ENCODE peak calls at places on chromosome 15, in four cellular contexts. O, G, W and S are unnamed samples.

GRCh38 chr15:62126364-62126763 is 38.7 kb downstream of the C2CD4B start:
- DNase-seq in G (no peak), W (no peak), O (no peak), S (no peak)

GRCh38 chr15:66131200-66131599 is 122.3 kb downstream of the MEGF11 start:
- DNase-seq in G (no peak), O (no peak), W (peak), S (no peak)

GRCh38 chr15:71349336-71349735 is 234.1 kb downstream of the THSD4 start:
- DNase-seq in O (no peak), G (no peak), W (no peak), S (no peak)

GRCh38 chr15:95845862-95846515 is 484.5 kb upstream of the NR2F2 start:
- DNase-seq in G (no peak), O (no peak), W (peak), S (no peak)

GRCh38 chr15:29835301-29835700 is 13.0 kb upstream of the TJP1 start:
- DNase-seq in O (no peak), W (no peak), G (no peak), S (no peak)

GRCh38 chr15:82263350-82263749 is 732 bp downstream of the SAXO2 start:
- DNase-seq in O (no peak), W (peak), G (peak), S (no peak)

GRCh38 chr15:88225484-88225883 is 31.1 kb downstream of the NTRK3 start:
- DNase-seq in G (no peak), W (no peak), O (no peak), S (no peak)

GRCh38 chr15:98734472-98735284 is 86.3 kb downstream of the IGF1R start:
- DNase-seq in G (no peak), O (no peak), W (no peak), S (no peak)

GRCh38 chr15:31740203-31740602 is 290.1 kb upstream of the CHRNA7 start:
- DNase-seq in O (no peak), G (no peak), W (no peak), S (no peak)

GRCh38 chr15:31128919-31129768 is 27.6 kb upstream of the TRPM1 start:
- DNase-seq in W (peak), G (peak), O (peak), S (peak)

GRCh38 chr15:40691737-40692136 is 3.2 kb upstream of the RAD51 start:
- DNase-seq in G (no peak), W (no peak), O (no peak), S (no peak)

GRCh38 chr15:81856627-81857026 is 189.2 kb downstream of the MEX3B start:
- DNase-seq in W (no peak), O (no peak), G (no peak), S (no peak)

GRCh38 chr15:97126556-97127233 is 796.2 kb downstream of the NR2F2 start:
- DNase-seq in O (no peak), W (no peak), G (no peak), S (no peak)

GRCh38 chr15:48177875-48178611 is at the start of gene MYEF2:
- DNase-seq in O (peak), G (no peak), W (peak), S (peak)

GRCh38 chr15:74893627-74894026 is 3.8 kb downstream of the MPI start:
- DNase-seq in G (no peak), W (no peak), O (no peak), S (no peak)

GRCh38 chr15:29937956-29938355 is 115.7 kb upstream of the TJP1 start:
- DNase-seq in G (no peak), W (no peak), O (no peak), S (no peak)

GRCh38 chr15:63913786-63914185 is 80.0 kb upstream of the HERC1 start:
- DNase-seq in O (no peak), G (no peak), W (no peak), S (no peak)

GRCh38 chr15:70271422-70272088 is 173.8 kb upstream of the TLE3 start:
- DNase-seq in W (no peak), O (peak), G (peak), S (no peak)

GRCh38 chr15:75446146-75446545 is 5.3 kb downstream of the SIN3A start:
- DNase-seq in G (no peak), O (no peak), W (no peak), S (no peak)

GRCh38 chr15:88247914-88248313 is 8.6 kb downstream of the NTRK3 start:
- DNase-seq in G (no peak), O (no peak), W (no peak), S (no peak)

GRCh38 chr15:55673287-55673686 is 69.7 kb downstream of the PRTG start:
- DNase-seq in G (no peak), W (no peak), O (no peak), S (no peak)

GRCh38 chr15:39896837-39897236 is 23.2 kb downstream of the GPR176 start:
- DNase-seq in W (no peak), G (no peak), O (no peak), S (no peak)

GRCh38 chr15:33612721-33613304 is 302.0 kb downstream of the RYR3 start:
- DNase-seq in G (no peak), O (no peak), W (no peak), S (no peak)

GRCh38 chr15:61834076-61834697 is 226.1 kb downstream of the VPS13C start:
- DNase-seq in O (peak), G (peak), W (peak), S (peak)

GRCh38 chr15:70121656-70122297 is 24.1 kb upstream of the TLE3 start:
- DNase-seq in O (peak), W (no peak), G (no peak), S (no peak)

GRCh38 chr15:73993211-73993994 is 1.1 kb upstream of the PML start:
- DNase-seq in G (no peak), W (peak), O (peak), S (no peak)

GRCh38 chr15:52112203-52112750 is 298 bp downstream of the BCL2L10 start:
- DNase-seq in O (no peak), G (no peak), W (no peak), S (peak)

GRCh38 chr15:90004671-90005070 is 3.5 kb downstream of the ZNF710 start:
- DNase-seq in O (peak), W (no peak), G (peak), S (no peak)

GRCh38 chr15:74788716-74789151 is 6.9 kb downstream of the CSK start:
- DNase-seq in O (no peak), G (no peak), W (no peak), S (peak)

GRCh38 chr15:76565366-76565765 is 228.8 kb downstream of the ISL2 start:
- DNase-seq in G (no peak), W (no peak), O (no peak), S (no peak)

GRCh38 chr15:70376929-70377691 is 279.4 kb upstream of the TLE3 start:
- DNase-seq in W (peak), G (no peak), O (peak), S (peak)

GRCh38 chr15:80932989-80933388 is 56.6 kb downstream of the MESD start:
- DNase-seq in W (no peak), O (peak), G (no peak), S (no peak)

GRCh38 chr15:20644896-20645295 is 103.3 kb upstream of the GOLGA6L6 start:
- DNase-seq in O (no peak), W (no peak), G (no peak), S (no peak)

GRCh38 chr15:78789615-78790014 is 21.6 kb downstream of the ADAMTS7 start:
- DNase-seq in O (no peak), G (no peak), W (no peak), S (no peak)

GRCh38 chr15:78620021-78620838 is 566 bp downstream of the CHRNA3 start:
- DNase-seq in G (no peak), O (no peak), W (no peak), S (no peak)

GRCh38 chr15:77162872-77163633 is 92.1 kb upstream of the TSPAN3 start:
- DNase-seq in G (no peak), O (no peak), W (no peak), S (no peak)

GRCh38 chr15:70236306-70237103 is 138.8 kb upstream of the TLE3 start:
- DNase-seq in O (peak), W (no peak), G (no peak), S (no peak)

DNA sequence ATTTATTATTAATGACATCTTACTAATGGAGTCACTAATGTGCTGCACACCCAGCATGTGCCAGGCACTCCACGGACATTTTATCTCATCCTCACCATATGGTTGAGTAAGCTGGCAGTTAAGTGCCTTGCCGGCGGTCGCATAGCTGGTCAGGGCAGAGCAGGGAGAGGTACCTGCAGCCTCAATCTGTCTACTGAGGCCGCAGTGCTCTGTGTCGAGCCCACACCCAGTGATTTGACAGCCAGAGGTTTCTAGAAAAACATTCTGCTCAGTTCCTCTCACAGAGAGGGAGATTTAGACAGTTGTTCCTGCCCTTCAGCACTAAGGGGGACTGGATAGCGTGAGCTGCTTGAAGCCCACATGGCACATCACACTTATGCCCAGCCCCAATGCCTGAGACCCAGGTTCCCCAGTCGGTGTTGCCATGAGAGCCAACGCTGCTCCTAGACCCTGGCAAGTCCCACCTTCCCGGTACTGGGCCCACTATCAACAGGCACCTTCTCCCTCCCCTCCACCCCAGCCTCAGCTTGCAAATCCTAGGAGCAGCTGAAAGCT is 2.6 kb downstream of the LIPC start:
- DNase-seq in O (no peak), G (no peak), W (no peak), S (no peak)
- TF ChIP-seq CTCF in O (no peak), G (no peak), W (no peak), S (no peak)

GRCh38 chr15:57456559-57456958 is 80.3 kb downstream of the CGNL1 start:
- DNase-seq in W (no peak), G (no peak), O (no peak), S (no peak)
- TF ChIP-seq CTCF in W (no peak), G (no peak), O (no peak), S (no peak)

GRCh38 chr15:91878319-91878718 is 24.8 kb downstream of the SLCO3A1 start:
- DNase-seq in O (no peak), G (no peak), W (no peak), S (no peak)

GRCh38 chr15:91876187-91876586 is 22.7 kb downstream of the SLCO3A1 start:
- DNase-seq in O (no peak), G (no peak), W (no peak), S (no peak)

GRCh38 chr15:91873133-91873526 is 19.6 kb downstream of the SLCO3A1 start:
- DNase-seq in O (no peak), W (no peak), G (no peak), S (no peak)

GRCh38 chr15:91872356-91873132 is 19.0 kb downstream of the SLCO3A1 start:
- DNase-seq in G (no peak), O (no peak), W (no peak), S (no peak)

GRCh38 chr15:91874992-91875651 is 21.6 kb downstream of the SLCO3A1 start:
- DNase-seq in G (no peak), O (no peak), W (no peak), S (no peak)
- TF ChIP-seq CTCF in G (no peak), O (no peak), W (no peak), S (no peak)

DNA sequence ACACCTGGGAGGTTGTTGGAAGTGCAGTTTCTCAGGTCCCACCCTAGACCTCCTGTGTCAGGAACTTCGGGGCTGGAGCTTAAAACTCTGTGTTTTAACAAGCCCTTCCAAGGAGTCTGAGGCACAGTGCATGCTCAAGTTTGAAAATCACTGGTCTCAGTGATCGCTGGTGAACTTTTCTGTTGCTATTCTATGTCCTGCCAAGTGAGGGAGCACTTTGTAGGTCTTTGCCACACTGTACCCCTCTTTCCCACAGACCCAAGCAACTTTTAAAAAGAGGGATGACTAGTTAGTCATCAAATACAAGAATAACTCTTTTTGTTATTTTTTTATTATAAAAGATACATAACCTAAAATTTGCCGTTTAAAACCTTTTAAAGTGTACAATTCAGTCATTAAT is 133.7 kb downstream of the AGBL1 start:
- DNase-seq in G (no peak), W (no peak), O (no peak), S (no peak)
- TF ChIP-seq CTCF in G (peak), W (no peak), O (no peak), S (no peak)

GRCh38 chr15:50116477-50116876 is 2.6 kb downstream of the ATP8B4 start:
- DNase-seq in G (no peak), W (no peak), O (no peak), S (no peak)
- TF ChIP-seq CTCF in G (peak), W (no peak), O (no peak), S (no peak)

GRCh38 chr15:101775136-101775535 is 28.2 kb upstream of the OR4F6 start:
- DNase-seq in O (no peak), G (no peak), W (no peak), S (no peak)

GRCh38 chr15:101772921-101773320 is 30.4 kb upstream of the OR4F6 start:
- DNase-seq in G (no peak), O (no peak), W (no peak), S (no peak)

DNA sequence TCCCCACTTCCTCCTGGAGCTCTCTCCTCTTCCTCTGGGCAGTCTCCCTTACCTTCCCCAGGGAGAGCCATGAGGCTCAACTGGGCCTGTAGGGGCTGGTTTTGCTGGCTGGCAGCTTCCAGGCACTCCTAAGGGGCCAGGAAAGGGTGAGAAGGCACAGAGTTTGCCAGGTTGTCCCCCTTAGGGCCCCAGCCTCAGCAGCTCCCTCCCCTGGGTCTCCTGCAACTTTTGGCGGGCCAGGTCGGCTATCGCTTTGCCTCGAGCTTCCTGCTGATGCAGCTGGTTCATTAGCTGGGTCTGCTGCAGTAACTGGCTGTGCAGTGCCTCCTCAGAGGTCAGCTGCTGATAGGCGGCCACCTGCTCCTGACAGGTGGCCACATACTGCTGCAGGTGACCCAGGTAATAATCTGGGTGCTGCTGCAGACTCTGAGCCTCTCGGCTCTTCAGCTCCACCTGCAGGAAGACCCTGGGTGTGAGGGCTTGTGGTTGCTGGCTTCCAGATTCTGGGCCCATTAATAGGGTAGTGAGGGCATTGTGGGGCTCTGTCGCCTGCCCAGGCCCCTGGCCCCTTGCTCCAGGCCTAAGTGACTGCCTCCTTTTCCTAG is 29.7 kb upstream of the OR4F6 start:
- DNase-seq in O (no peak), W (no peak), G (no peak), S (no peak)
- TF ChIP-seq CTCF in O (no peak), W (peak), G (peak), S (no peak)

DNA sequence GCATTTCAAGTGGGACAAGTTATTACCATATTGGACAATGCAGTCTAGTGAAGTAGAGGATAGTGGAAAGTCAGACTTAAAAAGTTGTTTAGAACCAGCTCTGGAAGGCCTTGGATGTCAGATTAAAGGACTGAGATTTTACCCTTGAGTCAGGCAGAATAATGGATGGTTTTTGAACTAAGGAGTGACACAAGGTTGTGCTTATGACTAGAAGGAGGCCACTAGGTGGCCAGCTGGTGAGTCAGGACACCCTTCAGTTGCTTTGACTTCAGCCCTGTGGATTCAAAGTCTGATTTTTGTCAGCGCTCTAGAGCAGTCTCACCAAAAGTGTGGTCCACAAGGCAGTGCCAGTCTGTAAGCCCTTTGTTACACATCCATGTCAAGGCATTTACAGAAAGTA is 3.8 kb upstream of the GABPB1 start:
- DNase-seq in W (no peak), G (no peak), O (no peak), S (no peak)
- TF ChIP-seq CTCF in W (no peak), G (peak), O (peak), S (no peak)

GRCh38 chr15:41951571-41951970 is 20.8 kb downstream of the EHD4 start:
- DNase-seq in G (no peak), O (no peak), W (no peak), S (no peak)
- TF ChIP-seq CTCF in G (no peak), O (no peak), W (no peak), S (no peak)